ENCODE peak calls at places on chromosomes 12 and 14, in nine cellular contexts. M, E, R, G, P, J, I, K and F are unnamed samples. For H3K36me3, the result is how much of the 10 kb centered on the place peaks cover.

GRCh38 chr12:53974084-53975018 is at the start of gene HOTAIR:
- DNase-seq in E (no peak), R (no peak), M (no peak), I (no peak), K (no peak), G (no peak), J (no peak), P (no peak), F (no peak)

GRCh38 chr12:54383041-54383609 is 1.4 kb downstream of the ZNF385A start:
- DNase-seq in R (no peak), J (no peak), G (no peak), I (no peak), K (no peak), M (peak), P (no peak), E (no peak), F (no peak)

GRCh38 chr14:35855886-35856481 is 29.8 kb downstream of the BRMS1L start:
- DNase-seq in G (no peak), J (no peak), K (no peak), P (no peak), R (no peak), M (no peak), E (no peak), I (no peak), F (no peak)

GRCh38 chr12:12872934-12873275 is 18.5 kb upstream of the GPRC5A start:
- DNase-seq in I (no peak), K (no peak), M (no peak), E (no peak), P (no peak), J (no peak), R (no peak), G (no peak), F (no peak)

GRCh38 chr12:120529641-120530314 is 820 bp upstream of the COQ5 start:
- DNase-seq in I (no peak), J (peak), E (no peak), P (no peak), M (no peak), G (no peak), K (no peak), R (peak), F (no peak)

GRCh38 chr12:116943419-116944372 is 32.9 kb downstream of the FBXW8 start:
- DNase-seq in K (no peak), J (no peak), E (no peak), M (no peak), G (no peak), P (no peak), R (no peak), I (no peak), F (peak)

GRCh38 chr12:25084816-25085215 is 110.1 kb downstream of the DNAI7 start:
- DNase-seq in I (no peak), K (no peak), R (peak), G (no peak), J (no peak), P (no peak), M (no peak), E (no peak), F (no peak)

GRCh38 chr14:103121161-103121845 is 2.0 kb upstream of the TNFAIP2 start:
- DNase-seq in R (no peak), P (no peak), E (peak), K (peak), G (peak), J (no peak), M (no peak), I (peak), F (peak)

GRCh38 chr12:107379852-107380567 is 286.7 kb upstream of the CRY1 start:
- DNase-seq in K (no peak), J (peak), P (no peak), I (no peak), M (no peak), R (no peak), E (no peak), G (no peak), F (no peak)

GRCh38 chr14:93665169-93665568 is 123.1 kb downstream of the PRIMA1 start:
- DNase-seq in E (no peak), M (no peak), I (no peak), J (no peak), G (no peak), P (no peak), R (no peak), K (no peak), F (no peak)

GRCh38 chr14:106657460-106657859 is 1131.1 kb downstream of the TMEM121 start:
- DNase-seq in M (no peak), P (peak), K (no peak), I (no peak), J (no peak), E (no peak), G (no peak), R (no peak), F (no peak)

GRCh38 chr12:76329163-76329562 is 19.1 kb downstream of the BBS10 start:
- DNase-seq in G (no peak), K (no peak), I (no peak), R (no peak), P (no peak), M (no peak), E (no peak), J (no peak), F (no peak)

GRCh38 chr12:53047221-53048032 is 2.4 kb upstream of the TNS2 start:
- DNase-seq in K (peak), R (peak), I (peak), P (peak), E (peak), M (peak), J (peak), G (peak), F (peak)

GRCh38 chr14:90426663-90427062 is 29.8 kb downstream of the CALM1 start:
- DNase-seq in I (no peak), P (no peak), E (peak), R (no peak), M (peak), G (no peak), J (peak), K (no peak), F (peak)

GRCh38 chr12:7995266-7995963 is 37.1 kb upstream of the FOXJ2 start:
- DNase-seq in M (peak), P (peak), G (peak), I (peak), E (peak), K (peak), R (peak), J (peak), F (peak)

GRCh38 chr12:15698377-15698867 is 90.8 kb downstream of the EPS8 start:
- DNase-seq in K (no peak), G (no peak), J (no peak), R (peak), M (no peak), E (no peak), I (no peak), P (no peak), F (no peak)

GRCh38 chr12:116529686-116530085 is 29.5 kb upstream of the MAP1LC3B2 start:
- DNase-seq in K (no peak), E (no peak), J (no peak), M (no peak), I (no peak), G (no peak), P (no peak), R (no peak), F (no peak)

GRCh38 chr12:108640802-108641445 is 7.2 kb upstream of the SELPLG start:
- DNase-seq in I (peak), R (no peak), P (no peak), M (no peak), J (peak), E (no peak), K (peak), G (no peak), F (peak)

GRCh38 chr14:61925043-61925442 is 162.8 kb downstream of the SNAPC1 start:
- DNase-seq in P (no peak), M (no peak), I (no peak), R (peak), G (no peak), J (no peak), K (no peak), E (no peak), F (no peak)

GRCh38 chr14:104221636-104222375 is 83.4 kb downstream of the KIF26A start:
- DNase-seq in J (no peak), G (peak), M (peak), R (no peak), I (peak), E (no peak), P (no peak), K (no peak), F (no peak)

GRCh38 chr14:52400846-52401245 is 86.7 kb downstream of the PTGER2 start:
- DNase-seq in G (no peak), I (no peak), J (no peak), P (no peak), M (no peak), R (no peak), K (no peak), E (no peak), F (no peak)

GRCh38 chr12:112122823-112123690 is 2.3 kb upstream of the TRAFD1 start:
- DNase-seq in I (no peak), M (no peak), E (no peak), K (no peak), R (no peak), G (no peak), P (no peak), J (no peak), F (no peak)

GRCh38 chr12:101823891-101824290 is 6.9 kb downstream of the GNPTAB start:
- DNase-seq in M (no peak), J (peak), P (peak), E (peak), K (no peak), R (peak), G (no peak), I (no peak), F (peak)

GRCh38 chr12:127663716-127664115 is 603.3 kb upstream of the TMEM132C start:
- DNase-seq in G (no peak), M (no peak), E (no peak), P (no peak), R (no peak), I (no peak), K (no peak), J (no peak), F (no peak)

GRCh38 chr12:48183876-48184548 is 568 bp downstream of the CCDC184 start:
- DNase-seq in K (no peak), P (no peak), E (no peak), M (no peak), J (no peak), R (peak), G (no peak), I (no peak), F (no peak)

GRCh38 chr12:57089259-57090245 is 638 bp downstream of the NAB2 start:
- DNase-seq in K (peak), G (peak), E (peak), I (peak), P (peak), J (peak), M (peak), R (peak), F (peak)

GRCh38 chr14:80434574-80435321 is 223.4 kb upstream of the DIO2 start:
- DNase-seq in P (no peak), J (peak), R (no peak), I (no peak), E (no peak), K (no peak), G (no peak), M (no peak), F (no peak)

GRCh38 chr12:122138181-122138580 is 35.8 kb downstream of the IL31 start:
- DNase-seq in J (no peak), K (no peak), M (no peak), P (no peak), I (no peak), G (no peak), R (no peak), E (no peak), F (no peak)

GRCh38 chr14:53295985-53296582 is 143.0 kb upstream of the DDHD1 start:
- DNase-seq in M (no peak), P (no peak), J (no peak), I (no peak), K (no peak), R (peak), G (no peak), E (no peak), F (no peak)

GRCh38 chr14:95356245-95356850 is 36.6 kb upstream of the CLMN start:
- DNase-seq in R (no peak), K (no peak), P (no peak), G (no peak), M (no peak), J (no peak), I (no peak), E (no peak), F (no peak)

GRCh38 chr14:29064305-29064704 is 297.7 kb downstream of the FOXG1 start:
- DNase-seq in P (no peak), J (no peak), G (no peak), I (no peak), R (no peak), M (no peak), E (no peak), K (no peak), F (no peak)

GRCh38 chr12:19450362-19450761 is 11.1 kb downstream of the AEBP2 start:
- DNase-seq in P (no peak), E (no peak), J (no peak), R (no peak), I (no peak), G (no peak), M (no peak), K (no peak), F (no peak)

GRCh38 chr12:19447386-19447785 is 8.1 kb downstream of the AEBP2 start:
- DNase-seq in J (no peak), M (no peak), R (no peak), P (no peak), I (no peak), G (no peak), K (no peak), E (no peak), F (no peak)

GRCh38 chr12:19451196-19451595 is 11.9 kb downstream of the AEBP2 start:
- DNase-seq in G (no peak), K (no peak), R (peak), J (no peak), P (no peak), I (no peak), E (no peak), M (no peak), F (no peak)

GRCh38 chr12:19453961-19454360 is 14.7 kb downstream of the AEBP2 start:
- DNase-seq in R (peak), J (no peak), P (no peak), E (no peak), M (no peak), I (no peak), G (no peak), K (no peak), F (no peak)

DNA sequence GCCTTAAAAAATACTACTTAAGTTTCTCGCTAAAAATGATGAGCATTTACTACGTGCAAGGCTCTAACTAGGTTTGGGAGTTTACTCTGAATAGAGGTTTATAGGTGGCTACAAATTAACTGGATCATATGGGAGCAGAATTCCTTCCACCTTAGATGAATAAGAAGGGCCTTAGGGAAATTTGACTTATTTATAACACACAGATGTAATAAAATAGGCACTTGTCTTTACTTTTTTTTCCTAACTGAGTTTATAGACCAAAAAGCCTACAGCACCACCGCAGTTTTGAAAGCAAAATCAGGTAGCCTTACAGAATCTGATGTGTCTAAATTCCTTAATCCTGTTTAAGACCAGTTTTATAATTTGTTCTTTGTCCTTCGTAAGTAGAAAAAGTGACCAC is 10.5 kb downstream of the AEBP2 start:
- DNase-seq in K (no peak), E (no peak), M (no peak), J (no peak), I (no peak), P (no peak), G (no peak), R (no peak), F (no peak)
- H3K4me3 ChIP-seq in K (no peak), E (no peak), M (no peak), J (no peak), I (no peak), P (no peak), G (no peak), R (no peak), F (no peak)

GRCh38 chr12:124374147-124374546 is 79.3 kb downstream of the RFLNA start:
- DNase-seq in E (no peak), R (no peak), I (no peak), P (no peak), M (no peak), G (no peak), J (no peak), K (no peak), F (no peak)

GRCh38 chr12:124374567-124374966 is 79.7 kb downstream of the RFLNA start:
- DNase-seq in E (no peak), G (no peak), J (no peak), P (no peak), I (no peak), K (no peak), M (no peak), R (no peak), F (no peak)

GRCh38 chr12:124375789-124376175 is 80.9 kb downstream of the RFLNA start:
- DNase-seq in G (no peak), J (no peak), P (no peak), R (no peak), E (no peak), I (no peak), K (no peak), M (no peak), F (no peak)

GRCh38 chr12:124376435-124376834 is 81.5 kb downstream of the RFLNA start:
- DNase-seq in P (no peak), G (no peak), I (no peak), J (no peak), M (no peak), K (peak), E (no peak), R (no peak), F (no peak)

GRCh38 chr12:124375141-124375788 is 80.4 kb downstream of the RFLNA start:
- DNase-seq in G (no peak), I (no peak), E (no peak), J (no peak), K (no peak), R (no peak), P (no peak), M (no peak), F (no peak)
- H3K27ac ChIP-seq in G (no peak), I (no peak), E (no peak), J (peak), K (no peak), R (no peak), P (no peak), M (no peak), F (no peak)

GRCh38 chr12:9662488-9662887 is 7.0 kb upstream of the CLEC2D start:
- DNase-seq in P (no peak), E (no peak), J (no peak), I (no peak), M (no peak), K (no peak), R (no peak), G (no peak), F (no peak)

GRCh38 chr12:9667403-9667802 is 2.1 kb upstream of the CLEC2D start:
- DNase-seq in P (no peak), M (no peak), K (no peak), I (no peak), G (no peak), J (no peak), E (no peak), R (no peak), F (no peak)

GRCh38 chr12:9660046-9660445 is 9.5 kb upstream of the CLEC2D start:
- DNase-seq in I (no peak), E (no peak), G (no peak), K (no peak), J (no peak), P (no peak), M (no peak), R (no peak), F (no peak)

GRCh38 chr12:9661720-9662119 is 7.8 kb upstream of the CLEC2D start:
- DNase-seq in P (no peak), I (no peak), E (no peak), M (no peak), K (no peak), G (no peak), J (no peak), R (no peak), F (no peak)
- H3K36me3 ChIP-seq in P (under half), I (half or more), E (half or more), M (under half), K (under half), G (under half), J (half or more), R (under half), F (half or more)

DNA sequence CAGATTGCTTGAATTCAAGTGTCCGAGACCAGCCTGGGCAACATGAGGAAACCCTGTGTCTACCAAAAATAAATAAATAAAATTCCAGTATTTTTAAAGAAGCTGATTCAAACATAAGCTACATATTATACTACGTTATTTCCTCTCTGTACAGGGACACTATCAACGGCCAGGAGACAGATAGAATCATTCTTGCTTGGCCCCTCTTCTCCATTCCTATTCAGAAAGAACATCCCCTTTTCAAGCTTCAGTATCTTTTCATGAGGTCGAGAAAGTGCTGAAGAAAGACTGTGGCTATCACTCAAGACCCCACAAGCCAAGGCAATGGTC is 314 bp upstream of the DHRS7 start:
- DNase-seq in J (no peak), P (no peak), R (no peak), E (no peak), K (no peak), G (no peak), M (no peak), I (no peak), F (no peak)
- H3K4me3 ChIP-seq in J (peak), P (peak), R (peak), E (peak), K (peak), G (peak), M (no peak), I (peak), F (peak)

GRCh38 chr14:73850940-73851339 is 691 bp upstream of the PTGR2 start:
- DNase-seq in E (no peak), I (no peak), R (peak), J (no peak), M (no peak), G (no peak), K (no peak), P (no peak), F (no peak)
- H3K27ac ChIP-seq in E (peak), I (peak), R (peak), J (peak), M (peak), G (peak), K (peak), P (no peak), F (peak)

DNA sequence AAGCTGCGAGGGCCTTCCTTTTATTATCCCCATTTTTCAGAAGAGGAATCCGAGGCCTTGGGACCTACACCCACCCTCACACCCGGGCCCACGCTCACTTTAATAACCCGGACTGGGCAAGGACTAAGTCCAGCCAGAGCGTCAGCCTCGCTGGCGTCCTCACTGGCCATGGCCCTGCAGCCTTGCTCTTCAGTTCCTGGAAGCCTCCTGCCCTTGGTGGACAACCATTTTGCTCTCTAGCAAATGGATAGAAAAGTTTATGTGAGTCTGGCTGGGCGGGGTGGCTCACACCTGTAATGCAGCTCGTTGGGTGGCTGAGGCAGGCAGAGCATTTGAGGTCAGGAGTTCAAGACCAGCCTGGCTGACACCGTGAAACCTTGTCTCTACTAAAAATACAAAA is 9.8 kb downstream of the RTL1 start:
- DNase-seq in P (no peak), J (peak), R (no peak), K (no peak), I (peak), E (no peak), M (peak), G (peak), F (no peak)
- H3K36me3 ChIP-seq in P (under half), J (under half), R (under half), K (under half), I (under half), E (under half), M (under half), G (under half), F (under half)